ENCODE peak calls at places on chromosomes 13 and 19, in seven cellular contexts. K is Peyer's patch, P is upper lobe of right lung, R is heart right ventricle, T is PC-3, D is WERI-Rb-1, M is fibroblast of lung. X is an unnamed sample.

GRCh38 chr13:106416645-106417044 is 118.8 kb downstream of the EFNB2 start:
- DNase-seq in P (no peak), M (no peak), K (no peak), R (no peak), T (no peak), D (no peak), X (no peak)

GRCh38 chr13:113929628-113930615 is 44.0 kb downstream of the C13orf46 start:
- DNase-seq in M (no peak), K (peak), T (no peak), R (no peak), D (peak), P (peak), X (no peak)

GRCh38 chr13:111202745-111203144 is 87.6 kb downstream of the ARHGEF7 start:
- DNase-seq in P (no peak), M (peak), R (no peak), K (no peak), T (peak), D (no peak), X (no peak)

GRCh38 chr13:21911916-21912315 is 241.0 kb downstream of the FGF9 start:
- DNase-seq in R (no peak), D (no peak), T (no peak), P (no peak), M (no peak), K (no peak), X (no peak)

GRCh38 chr13:31703780-31704179 is 35.5 kb upstream of the RXFP2 start:
- DNase-seq in T (no peak), R (no peak), K (no peak), P (no peak), M (no peak), D (no peak), X (no peak)

GRCh38 chr19:31274964-31275319 is 74.3 kb downstream of the TSHZ3 start:
- DNase-seq in R (no peak), M (no peak), T (no peak), P (no peak), K (no peak), D (no peak), X (no peak)

GRCh38 chr13:73984949-73985691 is 149.1 kb downstream of the KLF12 start:
- DNase-seq in T (no peak), K (peak), R (no peak), D (no peak), P (peak), M (no peak), X (no peak)

GRCh38 chr19:17078920-17079709 is 3.5 kb downstream of the MYO9B start:
- DNase-seq in T (no peak), P (no peak), K (no peak), D (peak), M (no peak), R (no peak), X (no peak)

GRCh38 chr13:96700657-96701056 is 293.6 kb downstream of the OXGR1 start:
- DNase-seq in M (no peak), D (no peak), K (no peak), T (no peak), R (no peak), P (no peak), X (no peak)

GRCh38 chr13:59409211-59409610 is 754.5 kb downstream of the DIAPH3 start:
- DNase-seq in T (no peak), K (no peak), R (peak), M (peak), P (no peak), D (peak), X (peak)

GRCh38 chr19:54096642-54097106 is 3.9 kb downstream of the OSCAR start:
- DNase-seq in R (no peak), P (no peak), M (peak), T (peak), K (peak), D (no peak), X (no peak)

GRCh38 chr19:34308381-34309367 is 54.3 kb downstream of the GARRE1 start:
- DNase-seq in K (peak), M (no peak), D (no peak), R (no peak), T (no peak), P (no peak), X (no peak)

GRCh38 chr13:27274631-27275030 is 4.0 kb downstream of the RASL11A start:
- DNase-seq in K (no peak), D (no peak), T (no peak), M (no peak), P (no peak), R (no peak), X (no peak)

GRCh38 chr13:113489171-113489548 is 1.4 kb downstream of the DCUN1D2 start:
- DNase-seq in M (peak), R (no peak), P (no peak), K (no peak), T (peak), D (no peak), X (no peak)

GRCh38 chr19:51027873-51028272 is 1.5 kb upstream of the KLK11 start:
- DNase-seq in K (no peak), D (no peak), M (no peak), T (no peak), R (no peak), P (no peak), X (no peak)

GRCh38 chr19:45670670-45671453 is 2.8 kb downstream of the GIPR start:
- DNase-seq in M (peak), D (no peak), P (peak), T (peak), K (peak), R (peak), X (peak)

GRCh38 chr19:56639217-56639616 is 3.7 kb upstream of the SMIM17 start:
- DNase-seq in T (peak), M (peak), K (no peak), D (no peak), R (no peak), P (no peak), X (no peak)

GRCh38 chr19:17390665-17391370 is 3.2 kb downstream of the CCDC194 start:
- DNase-seq in K (peak), P (peak), D (peak), M (peak), R (peak), T (peak), X (peak)

GRCh38 chr13:28347456-28348371 is 147.2 kb downstream of the FLT1 start:
- DNase-seq in M (no peak), K (no peak), R (no peak), T (peak), P (no peak), D (peak), X (no peak)

GRCh38 chr13:105035092-105035491 is 1500.4 kb downstream of the EFNB2 start:
- DNase-seq in R (no peak), M (no peak), K (no peak), P (no peak), T (peak), D (no peak), X (no peak)

GRCh38 chr19:29013325-29013724 is 199.6 kb downstream of the UQCRFS1 start:
- DNase-seq in T (no peak), P (peak), D (no peak), R (no peak), M (no peak), K (no peak), X (no peak)

GRCh38 chr13:30165791-30166190 is 141.6 kb downstream of the KATNAL1 start:
- DNase-seq in R (no peak), M (no peak), D (no peak), P (no peak), T (no peak), K (no peak), X (no peak)

GRCh38 chr19:16139752-16140151 is 3.7 kb upstream of the HSH2D start:
- DNase-seq in K (peak), M (no peak), D (no peak), R (no peak), T (no peak), P (no peak), X (no peak)

GRCh38 chr19:1520203-1520780 is 3.6 kb upstream of the PLK5 start:
- DNase-seq in M (no peak), R (no peak), D (no peak), T (no peak), K (no peak), P (no peak), X (no peak)

GRCh38 chr19:41359741-41360140 is 4.2 kb downstream of the B9D2 start:
- DNase-seq in P (no peak), D (no peak), M (no peak), T (no peak), R (no peak), K (no peak), X (no peak)

GRCh38 chr19:47253970-47254369 is 2.4 kb upstream of the CCDC9 start:
- DNase-seq in K (no peak), P (no peak), M (no peak), T (no peak), D (no peak), R (no peak), X (no peak)

GRCh38 chr19:7705387-7706187 is 3.7 kb upstream of the FCER2 start:
- DNase-seq in T (no peak), R (peak), D (no peak), K (peak), M (no peak), P (peak), X (peak)

GRCh38 chr13:66553391-66553790 is 676.7 kb downstream of the PCDH9 start:
- DNase-seq in T (no peak), P (no peak), D (no peak), K (no peak), R (no peak), M (no peak), X (no peak)

GRCh38 chr13:51726446-51727185 is 77.3 kb downstream of the DHRS12 start:
- DNase-seq in M (peak), D (no peak), K (no peak), T (no peak), P (no peak), R (no peak), X (no peak)

GRCh38 chr19:45901912-45902650 is at the start of gene MYPOP:
- DNase-seq in M (no peak), P (no peak), D (no peak), K (no peak), T (no peak), R (no peak), X (peak)

GRCh38 chr13:85806553-85807175 is 7.4 kb upstream of the SLITRK6 start:
- DNase-seq in R (no peak), T (peak), K (no peak), M (peak), D (no peak), P (no peak), X (no peak)

GRCh38 chr13:111461445-111462149 is 141.2 kb downstream of the TEX29 start:
- DNase-seq in P (no peak), R (no peak), D (no peak), M (no peak), K (no peak), T (no peak), X (no peak)

GRCh38 chr13:113159701-113160100 is 1.3 kb downstream of the PROZ start:
- DNase-seq in T (no peak), R (no peak), P (no peak), K (no peak), M (no peak), D (no peak), X (no peak)

GRCh38 chr13:66069570-66069969 is 1160.6 kb downstream of the PCDH9 start:
- DNase-seq in T (no peak), D (no peak), P (no peak), K (no peak), R (no peak), M (peak), X (no peak)

GRCh38 chr19:17841810-17842662 is 5.7 kb downstream of the JAK3 start:
- DNase-seq in K (peak), T (peak), D (peak), R (peak), M (peak), P (peak), X (peak)

DNA sequence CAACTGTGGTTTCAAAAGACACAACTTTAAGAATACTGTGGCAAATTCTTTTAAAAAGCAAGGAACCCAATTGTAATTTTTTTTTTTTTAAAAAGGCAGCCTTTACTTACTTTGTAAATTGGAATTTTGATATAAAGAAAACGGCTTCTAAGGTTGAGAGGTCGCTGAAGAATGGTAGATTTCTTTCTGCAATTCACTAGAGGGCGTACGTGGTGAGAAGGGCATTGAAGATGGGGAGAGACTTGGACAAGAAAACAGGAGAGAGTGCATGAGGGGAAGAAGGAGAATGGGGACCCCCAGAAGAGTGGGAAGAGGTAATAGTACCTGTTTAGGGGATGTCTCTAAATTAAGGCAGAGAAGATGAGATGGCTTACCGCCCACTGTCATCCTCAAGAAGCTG is 33.5 kb upstream of the PABPC3 start:
- DNase-seq in P (no peak), M (no peak), K (no peak), D (no peak), R (no peak), T (peak), X (no peak)
- TF ChIP-seq CTCF in P (no peak), M (no peak), K (no peak), D (peak), R (no peak), T (peak), X (no peak)

GRCh38 chr13:45368571-45368970 is 27.6 kb upstream of the TPT1 start:
- DNase-seq in R (no peak), P (no peak), M (no peak), K (no peak), D (no peak), T (peak), X (no peak)
- H3K27ac ChIP-seq in R (no peak), P (no peak), M (no peak), K (no peak), D (no peak), T (peak), X (peak)

GRCh38 chr13:36509369-36509768 is 77.1 kb downstream of the CCNA1 start:
- DNase-seq in K (no peak), R (no peak), T (peak), P (no peak), M (no peak), D (no peak), X (no peak)
- TF ChIP-seq CTCF in K (no peak), R (no peak), T (peak), P (no peak), M (no peak), D (no peak), X (no peak)

GRCh38 chr19:36939153-36939552 is 23.0 kb downstream of the ZNF568 start:
- DNase-seq in M (no peak), T (no peak), R (no peak), K (no peak), D (no peak), P (no peak), X (no peak)
- H3K27ac ChIP-seq in M (no peak), T (no peak), R (no peak), K (no peak), D (no peak), P (no peak), X (no peak)

DNA sequence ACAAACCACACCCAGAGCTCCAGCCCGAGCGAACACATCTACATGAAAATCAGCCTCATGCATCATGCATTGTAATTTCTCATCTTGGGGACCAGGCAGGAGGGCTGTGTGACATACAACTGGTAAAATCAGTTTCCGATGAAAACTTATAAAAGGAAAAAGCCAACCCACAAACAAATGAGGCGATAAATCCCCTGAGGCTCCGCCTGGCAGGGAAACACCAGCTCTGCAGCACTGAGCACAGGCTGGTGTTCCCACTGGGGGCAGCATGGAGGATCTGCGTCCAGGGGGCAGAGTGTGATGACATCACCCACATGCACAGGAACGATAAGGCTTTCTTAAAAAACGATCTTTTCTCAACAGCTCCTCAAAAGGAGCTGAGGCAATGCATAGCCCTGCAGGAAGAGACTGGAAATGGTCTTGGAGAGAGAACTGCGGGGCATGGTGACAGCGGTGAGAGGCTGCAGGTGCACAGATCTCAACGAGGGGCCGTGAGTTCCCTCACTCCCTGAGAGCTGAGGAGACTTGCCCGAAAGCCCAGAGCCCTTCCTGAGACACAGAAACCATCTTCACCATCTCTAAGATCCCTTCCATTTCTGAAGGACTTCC is 24.6 kb downstream of the SH3GL1 start:
- DNase-seq in K (peak), P (no peak), M (peak), T (peak), D (peak), R (no peak), X (no peak)
- TF ChIP-seq CTCF in K (peak), P (peak), M (peak), T (peak), D (peak), R (peak), X (no peak)

GRCh38 chr13:99018418-99019180 is 40.7 kb upstream of the DOCK9 start:
- DNase-seq in K (no peak), P (no peak), M (peak), D (no peak), T (peak), R (no peak), X (no peak)
- H3K27ac ChIP-seq in K (no peak), P (no peak), M (no peak), D (no peak), T (no peak), R (no peak), X (no peak)

DNA sequence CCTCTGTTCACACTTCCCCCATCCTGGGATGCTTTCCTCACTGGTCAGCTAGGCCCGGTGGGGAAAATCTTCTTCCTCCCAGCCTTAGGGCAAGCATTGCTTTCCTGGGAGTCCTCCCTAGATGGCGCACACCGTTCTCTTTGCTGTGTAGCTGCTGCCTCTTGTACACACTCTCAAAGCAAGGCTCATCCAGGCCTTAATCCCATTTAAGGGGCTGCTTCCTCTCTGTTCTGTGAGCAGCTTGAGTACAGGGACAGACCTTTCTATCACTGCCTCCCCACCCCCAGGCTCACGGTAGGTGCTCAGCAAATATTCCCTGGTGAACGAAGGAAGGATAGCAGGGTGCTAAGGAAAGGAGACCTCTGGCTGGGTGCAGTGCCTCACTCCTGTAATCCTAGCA is 11.0 kb downstream of the SLC7A10 start:
- DNase-seq in K (no peak), D (peak), M (peak), P (no peak), R (no peak), T (peak), X (no peak)
- TF ChIP-seq CTCF in K (no peak), D (peak), M (peak), P (no peak), R (peak), T (peak), X (no peak)